ENCODE peak calls at places on chromosome 5, in eight cellular contexts. X is GM12891; D is heart left ventricle; E is tibial artery; O is stimulated activated CD8-positive, alpha-beta memory T cell treated with anti-CD3 and anti-CD28 coated beads, Interleukin-2, amount 100 ng/mL, for 1 hour; N is fibroblast of mammary gland; F is Caco-2; A is HT1080. S is an unnamed sample.

GRCh38 chr5:53915120-53915519 is 354.7 kb downstream of the NDUFS4 start:
- DNase-seq in X (no peak), D (no peak), E (no peak), O (no peak), N (no peak), F (no peak), A (no peak), S (no peak)

GRCh38 chr5:121681200-121681855 is 170.4 kb upstream of the FTMT start:
- DNase-seq in X (no peak), D (no peak), E (no peak), O (no peak), N (no peak), F (peak), A (peak), S (no peak)

GRCh38 chr5:164188733-164189148 is 683.3 kb downstream of the MAT2B start:
- DNase-seq in X (no peak), D (no peak), E (no peak), O (no peak), N (no peak), F (no peak), A (no peak), S (no peak)

GRCh38 chr5:180353226-180353962 is at the start of gene GFPT2:
- DNase-seq in X (peak), D (peak), E (peak), O (peak), N (peak), F (peak), A (peak), S (peak)

GRCh38 chr5:60821488-60822284 is 22.4 kb downstream of the ELOVL7 start:
- DNase-seq in X (no peak), D (no peak), E (no peak), O (no peak), N (no peak), F (no peak), A (no peak), S (no peak)

GRCh38 chr5:30607301-30607700 is 586.2 kb upstream of the CDH6 start:
- DNase-seq in X (no peak), D (no peak), E (no peak), O (no peak), N (no peak), F (no peak), A (peak), S (no peak)

GRCh38 chr5:153372433-153373167 is 117.9 kb upstream of the GRIA1 start:
- DNase-seq in X (no peak), D (no peak), E (no peak), O (no peak), N (no peak), F (no peak), A (no peak), S (no peak)

GRCh38 chr5:153831976-153832375 is 206.7 kb downstream of the FAM114A2 start:
- DNase-seq in X (no peak), D (no peak), E (no peak), O (no peak), N (peak), F (peak), A (peak), S (no peak)

GRCh38 chr5:141182248-141182647 is at the start of gene PCDHB16:
- DNase-seq in X (no peak), D (peak), E (no peak), O (no peak), N (peak), F (no peak), A (peak), S (no peak)